ENCODE peak calls at places on chromosomes 2 and 18, in ten cellular contexts. One of them, this sample, is unnamed.

GRCh38 chr2:188244383-188244782 is 47.3 kb upstream of the GULP1 start:
- DNase-seq in aorta: no peak
- DNase-seq in tibial nerve: no peak
- DNase-seq in adrenal gland: no peak
- DNase-seq in thoracic aorta: no peak
- DNase-seq in left ventricle myocardium inferior: no peak
- DNase-seq in HepG2: no peak
- DNase-seq in fibroblast of lung: peak
- DNase-seq in transverse colon: no peak
- DNase-seq in AG04450: no peak
- DNase-seq in this sample: no peak

GRCh38 chr2:192254444-192254843 is 59.7 kb upstream of the TMEFF2 start:
- DNase-seq in aorta: no peak
- DNase-seq in tibial nerve: no peak
- DNase-seq in adrenal gland: no peak
- DNase-seq in thoracic aorta: no peak
- DNase-seq in left ventricle myocardium inferior: no peak
- DNase-seq in HepG2: no peak
- DNase-seq in fibroblast of lung: no peak
- DNase-seq in transverse colon: no peak
- DNase-seq in AG04450: no peak
- DNase-seq in this sample: no peak

GRCh38 chr2:170314744-170315447 is 136.9 kb downstream of the MYO3B start:
- DNase-seq in aorta: no peak
- DNase-seq in tibial nerve: no peak
- DNase-seq in adrenal gland: no peak
- DNase-seq in thoracic aorta: no peak
- DNase-seq in left ventricle myocardium inferior: no peak
- DNase-seq in HepG2: no peak
- DNase-seq in fibroblast of lung: peak
- DNase-seq in transverse colon: no peak
- DNase-seq in AG04450: no peak
- DNase-seq in this sample: peak

GRCh38 chr2:17309186-17309585 is 209.1 kb downstream of the RAD51AP2 start:
- DNase-seq in aorta: no peak
- DNase-seq in tibial nerve: no peak
- DNase-seq in adrenal gland: no peak
- DNase-seq in thoracic aorta: no peak
- DNase-seq in left ventricle myocardium inferior: no peak
- DNase-seq in HepG2: no peak
- DNase-seq in fibroblast of lung: no peak
- DNase-seq in transverse colon: no peak
- DNase-seq in AG04450: no peak
- DNase-seq in this sample: no peak

GRCh38 chr2:69034122-69034521 is 21.1 kb downstream of the ANTXR1 start:
- DNase-seq in aorta: no peak
- DNase-seq in tibial nerve: no peak
- DNase-seq in adrenal gland: no peak
- DNase-seq in thoracic aorta: no peak
- DNase-seq in left ventricle myocardium inferior: no peak
- DNase-seq in HepG2: no peak
- DNase-seq in fibroblast of lung: no peak
- DNase-seq in transverse colon: no peak
- DNase-seq in AG04450: no peak
- DNase-seq in this sample: no peak

GRCh38 chr2:239574434-239575156 is 173.8 kb upstream of the HDAC4 start:
- DNase-seq in aorta: peak
- DNase-seq in tibial nerve: no peak
- DNase-seq in adrenal gland: no peak
- DNase-seq in thoracic aorta: no peak
- DNase-seq in left ventricle myocardium inferior: no peak
- DNase-seq in HepG2: peak
- DNase-seq in fibroblast of lung: no peak
- DNase-seq in transverse colon: no peak
- DNase-seq in AG04450: no peak
- DNase-seq in this sample: no peak

GRCh38 chr2:73112026-73112912 is 479 bp downstream of the RAB11FIP5 start:
- DNase-seq in aorta: peak
- DNase-seq in tibial nerve: no peak
- DNase-seq in adrenal gland: peak
- DNase-seq in thoracic aorta: no peak
- DNase-seq in left ventricle myocardium inferior: peak
- DNase-seq in HepG2: peak
- DNase-seq in fibroblast of lung: peak
- DNase-seq in transverse colon: peak
- DNase-seq in AG04450: no peak
- DNase-seq in this sample: no peak

GRCh38 chr18:21179590-21180220 is 62.3 kb upstream of the GREB1L start:
- DNase-seq in aorta: no peak
- DNase-seq in tibial nerve: peak
- DNase-seq in adrenal gland: peak
- DNase-seq in thoracic aorta: no peak
- DNase-seq in left ventricle myocardium inferior: no peak
- DNase-seq in HepG2: peak
- DNase-seq in fibroblast of lung: peak
- DNase-seq in transverse colon: peak
- DNase-seq in AG04450: peak
- DNase-seq in this sample: no peak

GRCh38 chr2:217988014-217988839 is 14.6 kb downstream of the TNS1 start:
- DNase-seq in aorta: peak
- DNase-seq in tibial nerve: peak
- DNase-seq in adrenal gland: peak
- DNase-seq in thoracic aorta: no peak
- DNase-seq in left ventricle myocardium inferior: peak
- DNase-seq in HepG2: peak
- DNase-seq in fibroblast of lung: peak
- DNase-seq in transverse colon: peak
- DNase-seq in AG04450: no peak
- DNase-seq in this sample: peak

GRCh38 chr2:217990791-217991465 is 11.9 kb downstream of the TNS1 start:
- DNase-seq in aorta: no peak
- DNase-seq in tibial nerve: no peak
- DNase-seq in adrenal gland: no peak
- DNase-seq in thoracic aorta: no peak
- DNase-seq in left ventricle myocardium inferior: peak
- DNase-seq in HepG2: no peak
- DNase-seq in fibroblast of lung: no peak
- DNase-seq in transverse colon: no peak
- DNase-seq in AG04450: no peak
- DNase-seq in this sample: no peak

GRCh38 chr2:217988840-217989204 is 14.0 kb downstream of the TNS1 start:
- DNase-seq in aorta: no peak
- DNase-seq in tibial nerve: no peak
- DNase-seq in adrenal gland: peak
- DNase-seq in thoracic aorta: no peak
- DNase-seq in left ventricle myocardium inferior: peak
- DNase-seq in HepG2: no peak
- DNase-seq in fibroblast of lung: peak
- DNase-seq in transverse colon: no peak
- DNase-seq in AG04450: no peak
- DNase-seq in this sample: no peak

GRCh38 chr2:217990389-217990788 is 12.4 kb downstream of the TNS1 start:
- DNase-seq in aorta: no peak
- DNase-seq in tibial nerve: no peak
- DNase-seq in adrenal gland: no peak
- DNase-seq in thoracic aorta: no peak
- DNase-seq in left ventricle myocardium inferior: peak
- DNase-seq in HepG2: no peak
- DNase-seq in fibroblast of lung: no peak
- DNase-seq in transverse colon: no peak
- DNase-seq in AG04450: no peak
- DNase-seq in this sample: no peak

DNA sequence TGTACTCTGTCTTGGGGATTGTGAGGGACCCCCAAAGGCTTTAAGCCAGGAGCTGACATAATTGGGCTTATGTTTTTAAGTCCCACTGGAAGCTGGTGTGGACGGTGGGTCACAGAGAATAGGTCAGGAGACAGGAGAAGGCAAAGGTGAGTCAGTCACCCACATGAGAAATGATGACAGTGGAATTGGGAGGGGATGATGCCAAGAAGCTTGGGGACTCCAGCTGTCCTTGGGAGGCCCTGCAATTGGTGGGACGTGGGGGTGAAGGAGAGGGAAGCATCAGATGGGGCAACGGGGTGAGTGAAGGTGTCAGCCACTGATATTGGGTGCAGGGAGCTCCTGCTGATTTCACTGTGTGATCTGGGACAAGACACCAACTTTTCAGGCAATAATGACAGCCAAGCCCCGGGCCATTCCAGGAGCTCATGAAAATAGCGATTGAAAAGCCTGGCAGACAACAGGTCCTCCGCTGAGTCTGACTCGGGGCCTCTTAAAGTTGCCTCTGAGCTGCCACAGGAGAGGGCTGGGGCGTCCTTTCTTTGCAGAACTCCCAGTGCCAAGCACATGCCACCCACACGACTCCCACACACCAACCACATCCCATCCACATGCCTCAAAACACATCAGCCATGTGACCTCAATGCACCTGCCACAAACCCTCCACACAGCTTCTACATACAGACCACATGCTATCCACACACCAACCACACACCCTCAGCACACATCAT is 13.4 kb downstream of the TNS1 start:
- DNase-seq in aorta: no peak
- DNase-seq in tibial nerve: no peak
- DNase-seq in adrenal gland: no peak
- DNase-seq in thoracic aorta: no peak
- DNase-seq in left ventricle myocardium inferior: peak
- DNase-seq in HepG2: no peak
- DNase-seq in fibroblast of lung: no peak
- DNase-seq in transverse colon: no peak
- DNase-seq in AG04450: no peak
- DNase-seq in this sample: no peak
- H3K27ac ChIP-seq in aorta: no peak
- H3K27ac ChIP-seq in tibial nerve: peak
- H3K27ac ChIP-seq in adrenal gland: peak
- H3K27ac ChIP-seq in thoracic aorta: peak
- H3K27ac ChIP-seq in left ventricle myocardium inferior: peak
- H3K27ac ChIP-seq in HepG2: no peak
- H3K27ac ChIP-seq in fibroblast of lung: no peak
- H3K27ac ChIP-seq in transverse colon: no peak
- H3K27ac ChIP-seq in AG04450: no peak
- H3K27ac ChIP-seq in this sample: no peak

GRCh38 chr18:3251963-3252277 is 4.3 kb downstream of the MYL12A start:
- DNase-seq in aorta: no peak
- DNase-seq in tibial nerve: no peak
- DNase-seq in adrenal gland: no peak
- DNase-seq in thoracic aorta: no peak
- DNase-seq in left ventricle myocardium inferior: no peak
- DNase-seq in HepG2: no peak
- DNase-seq in fibroblast of lung: peak
- DNase-seq in transverse colon: no peak
- DNase-seq in AG04450: no peak
- DNase-seq in this sample: no peak
- H3K27ac ChIP-seq in aorta: peak
- H3K27ac ChIP-seq in tibial nerve: peak
- H3K27ac ChIP-seq in adrenal gland: no peak
- H3K27ac ChIP-seq in thoracic aorta: peak
- H3K27ac ChIP-seq in left ventricle myocardium inferior: peak
- H3K27ac ChIP-seq in HepG2: no peak
- H3K27ac ChIP-seq in fibroblast of lung: peak
- H3K27ac ChIP-seq in transverse colon: peak
- H3K27ac ChIP-seq in AG04450: no peak
- H3K27ac ChIP-seq in this sample: peak

DNA sequence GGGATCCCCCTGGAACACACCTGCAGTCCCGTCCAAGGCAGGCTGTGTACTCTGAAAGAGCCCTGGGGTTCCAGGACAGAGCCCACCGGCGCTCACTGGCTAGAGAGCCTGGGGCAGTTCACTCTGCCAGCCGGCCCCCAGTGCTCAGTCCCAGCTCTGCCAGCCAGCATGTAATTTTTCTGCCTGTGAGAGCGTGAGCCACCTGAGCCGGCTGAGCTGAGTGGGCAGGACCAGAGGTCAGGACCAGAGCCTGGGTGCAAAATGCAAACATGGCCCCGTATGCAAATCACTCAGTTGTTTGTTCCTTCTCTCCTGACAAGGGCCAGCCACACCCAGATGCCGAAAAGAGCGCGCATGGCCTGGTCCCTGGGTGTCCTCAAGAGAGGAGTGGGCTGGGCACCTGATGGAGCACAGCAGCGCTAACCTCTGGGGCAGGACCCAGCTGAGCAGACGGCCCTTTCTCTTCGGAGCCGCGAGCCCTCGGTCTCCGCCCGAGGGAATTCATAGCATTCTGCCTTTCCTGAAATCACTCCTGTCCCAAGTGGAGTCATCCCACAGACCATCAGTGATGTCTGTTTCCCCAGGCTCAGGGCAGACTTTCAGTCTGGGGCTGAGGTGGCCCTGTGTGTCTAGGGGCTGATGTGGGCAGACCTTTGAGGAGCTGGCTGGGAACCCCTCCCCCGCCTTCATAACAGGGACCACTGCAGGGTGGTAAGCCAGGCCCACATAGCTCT is 36.5 kb upstream of the PTMA start:
- DNase-seq in aorta: no peak
- DNase-seq in tibial nerve: no peak
- DNase-seq in adrenal gland: no peak
- DNase-seq in thoracic aorta: no peak
- DNase-seq in left ventricle myocardium inferior: no peak
- DNase-seq in HepG2: peak
- DNase-seq in fibroblast of lung: no peak
- DNase-seq in transverse colon: peak
- DNase-seq in AG04450: no peak
- DNase-seq in this sample: no peak
- H3K27ac ChIP-seq in aorta: no peak
- H3K27ac ChIP-seq in tibial nerve: peak
- H3K27ac ChIP-seq in adrenal gland: no peak
- H3K27ac ChIP-seq in thoracic aorta: peak
- H3K27ac ChIP-seq in left ventricle myocardium inferior: peak
- H3K27ac ChIP-seq in HepG2: no peak
- H3K27ac ChIP-seq in fibroblast of lung: no peak
- H3K27ac ChIP-seq in transverse colon: peak
- H3K27ac ChIP-seq in AG04450: no peak
- H3K27ac ChIP-seq in this sample: no peak

GRCh38 chr2:81903534-81903933 is 1599.0 kb upstream of the LRRTM1 start:
- DNase-seq in aorta: no peak
- DNase-seq in tibial nerve: no peak
- DNase-seq in adrenal gland: no peak
- DNase-seq in thoracic aorta: no peak
- DNase-seq in left ventricle myocardium inferior: no peak
- DNase-seq in HepG2: no peak
- DNase-seq in fibroblast of lung: no peak
- DNase-seq in transverse colon: no peak
- DNase-seq in AG04450: no peak
- DNase-seq in this sample: no peak

GRCh38 chr2:81895620-81896245 is 1591.2 kb upstream of the LRRTM1 start:
- DNase-seq in aorta: no peak
- DNase-seq in tibial nerve: no peak
- DNase-seq in adrenal gland: no peak
- DNase-seq in thoracic aorta: no peak
- DNase-seq in left ventricle myocardium inferior: no peak
- DNase-seq in HepG2: no peak
- DNase-seq in fibroblast of lung: peak
- DNase-seq in transverse colon: no peak
- DNase-seq in AG04450: no peak
- DNase-seq in this sample: no peak

DNA sequence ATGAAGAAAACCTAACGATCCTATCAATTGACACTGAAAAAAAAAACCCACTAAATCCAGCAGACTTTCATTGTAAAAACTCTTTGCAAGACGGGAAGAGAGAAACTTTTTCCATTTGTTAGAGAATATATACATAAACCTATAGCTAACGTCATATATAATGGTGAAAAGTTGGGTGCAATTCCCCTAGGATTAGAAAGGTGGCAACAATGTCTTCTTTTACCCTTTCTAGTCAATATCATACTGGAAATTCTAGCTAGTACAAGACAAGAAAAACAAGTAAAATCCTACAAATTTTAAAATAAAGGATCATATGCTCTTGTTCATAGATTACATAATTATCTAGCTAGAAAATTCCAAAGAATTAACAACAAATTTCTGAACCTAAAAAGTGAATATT is 1596.5 kb upstream of the LRRTM1 start:
- DNase-seq in aorta: no peak
- DNase-seq in tibial nerve: no peak
- DNase-seq in adrenal gland: no peak
- DNase-seq in thoracic aorta: no peak
- DNase-seq in left ventricle myocardium inferior: no peak
- DNase-seq in HepG2: no peak
- DNase-seq in fibroblast of lung: no peak
- DNase-seq in transverse colon: no peak
- DNase-seq in AG04450: no peak
- DNase-seq in this sample: no peak
- H3K27ac ChIP-seq in aorta: no peak
- H3K27ac ChIP-seq in tibial nerve: no peak
- H3K27ac ChIP-seq in adrenal gland: no peak
- H3K27ac ChIP-seq in thoracic aorta: no peak
- H3K27ac ChIP-seq in left ventricle myocardium inferior: no peak
- H3K27ac ChIP-seq in HepG2: no peak
- H3K27ac ChIP-seq in fibroblast of lung: no peak
- H3K27ac ChIP-seq in transverse colon: no peak
- H3K27ac ChIP-seq in AG04450: no peak
- H3K27ac ChIP-seq in this sample: no peak